ENCODE peak calls at places on chromosome 15, in six cellular contexts. C is G401; H is T-helper 1 cell; Q is CD8-positive, alpha-beta T cell; J is hypothalamus; W is fibroblast of the aortic adventitia. F is an unnamed sample.

GRCh38 chr15:85010472-85011209 is 29.0 kb downstream of the PDE8A start:
- DNase-seq in C (no peak), H (no peak), Q (no peak), J (no peak), W (peak; percentile 37), F (no peak)

GRCh38 chr15:88617031-88617722 is 4.0 kb upstream of the AEN start:
- DNase-seq in C (no peak), H (no peak), Q (no peak), J (no peak), W (no peak), F (no peak)

GRCh38 chr15:34619151-34619550 is 35.7 kb upstream of the GOLGA8B start:
- DNase-seq in C (no peak), H (no peak), Q (no peak), J (no peak), W (no peak), F (no peak)

GRCh38 chr15:79329186-79329611 is 18.3 kb downstream of the TMED3 start:
- DNase-seq in C (no peak), H (no peak), Q (no peak), J (no peak), W (peak; percentile 66), F (no peak)

GRCh38 chr15:52370010-52370409 is 74.4 kb upstream of the MYO5C start:
- DNase-seq in C (no peak), H (no peak), Q (no peak), J (no peak), W (no peak), F (no peak)

GRCh38 chr15:100330221-100330620 is 11.6 kb downstream of the ADAMTS17 start:
- DNase-seq in C (no peak), H (no peak), Q (no peak), J (no peak), W (no peak), F (no peak)

GRCh38 chr15:68464451-68465090 is 32.6 kb upstream of the ITGA11 start:
- DNase-seq in C (no peak), H (no peak), Q (no peak), J (no peak), W (peak; percentile 87), F (no peak)

GRCh38 chr15:88113909-88114308 is 142.6 kb downstream of the NTRK3 start:
- DNase-seq in C (no peak), H (no peak), Q (no peak), J (no peak), W (peak; percentile 62), F (no peak)

GRCh38 chr15:87954783-87955182 is 301.8 kb downstream of the NTRK3 start:
- DNase-seq in C (no peak), H (no peak), Q (no peak), J (no peak), W (peak; percentile 64), F (no peak)

F was measured in anterior cingulate cortex.